ENCODE peak calls at places on chromosomes 12 and 14, in six cellular contexts. Q, B, F, S, P and U are unnamed samples.

GRCh38 chr12:42299392-42300308 is 26.2 kb downstream of the ZCRB1 start:
- DNase-seq in Q (peak; percentile 35), B (no peak), F (no peak), S (peak; percentile 97), P (no peak), U (no peak)

GRCh38 chr12:116420476-116420875 is 138.7 kb upstream of the MAP1LC3B2 start:
- DNase-seq in Q (no peak), B (no peak), F (no peak), S (no peak), P (no peak), U (no peak)

GRCh38 chr14:95260537-95261440 is 58.9 kb downstream of the CLMN start:
- DNase-seq in Q (peak; percentile 17), B (no peak), F (no peak), S (no peak), P (no peak), U (no peak)

GRCh38 chr14:56751471-56751870 is 58.8 kb downstream of the OTX2 start:
- DNase-seq in Q (no peak), B (no peak), F (no peak), S (no peak), P (peak; percentile 21), U (no peak)

GRCh38 chr12:109736552-109737108 is 23.0 kb downstream of the FAM222A start:
- DNase-seq in Q (peak; percentile 68), B (peak; percentile 34), F (peak; percentile 87), S (no peak), P (no peak), U (no peak)

GRCh38 chr12:27861428-27862167 is 81.6 kb upstream of the MANSC4 start:
- DNase-seq in Q (peak; percentile 18), B (no peak), F (no peak), S (peak; percentile 67), P (no peak), U (no peak)

GRCh38 chr12:119274636-119275065 is 59.9 kb upstream of the CCDC60 start:
- DNase-seq in Q (no peak), B (no peak), F (peak; percentile 26), S (no peak), P (no peak), U (peak; percentile 52)

GRCh38 chr14:72745546-72745945 is 148.4 kb downstream of the DPF3 start:
- DNase-seq in Q (no peak), B (no peak), F (no peak), S (no peak), P (peak; percentile 15), U (peak; percentile 7)

GRCh38 chr12:49339464-49339861 is 2.5 kb upstream of the C1QL4 start:
- DNase-seq in Q (no peak), B (no peak), F (peak; percentile 49), S (no peak), P (no peak), U (no peak)

GRCh38 chr12:106106892-106107291 is 31.9 kb downstream of the NUAK1 start:
- DNase-seq in Q (peak; percentile 16), B (no peak), F (no peak), S (no peak), P (no peak), U (no peak)

GRCh38 chr14:104601786-104602185 is 2.8 kb downstream of the TMEM179 start:
- DNase-seq in Q (no peak), B (no peak), F (no peak), S (no peak), P (no peak), U (no peak)

GRCh38 chr12:89247541-89247942 is 104.8 kb downstream of the DUSP6 start:
- DNase-seq in Q (no peak), B (peak; percentile 36), F (no peak), S (no peak), P (no peak), U (no peak)

GRCh38 chr14:101925152-101925551 is 39.2 kb upstream of the DYNC1H1 start:
- DNase-seq in Q (no peak), B (no peak), F (no peak), S (no peak), P (no peak), U (no peak)

GRCh38 chr12:118436002-118436724 is 59.8 kb downstream of the SUDS3 start:
- DNase-seq in Q (peak; percentile 55), B (no peak), F (peak; percentile 65), S (no peak), P (no peak), U (peak; percentile 57)

GRCh38 chr14:85634205-85634604 is 104.3 kb downstream of the FLRT2 start:
- DNase-seq in Q (peak; percentile 9), B (no peak), F (no peak), S (no peak), P (no peak), U (no peak)

GRCh38 chr12:70920251-70920851 is at the start of gene PTPRR:
- DNase-seq in Q (no peak), B (no peak), F (peak; percentile 77), S (no peak), P (no peak), U (peak; percentile 69)

GRCh38 chr14:104550849-104551728 is 28.5 kb upstream of the C14orf180 start:
- DNase-seq in Q (no peak), B (no peak), F (peak; percentile 8), S (no peak), P (peak; percentile 40), U (no peak)

GRCh38 chr12:14853966-14854365 is 10.6 kb upstream of the ART4 start:
- DNase-seq in Q (no peak), B (no peak), F (no peak), S (no peak), P (no peak), U (no peak)

GRCh38 chr12:120826335-120826734 is 77.8 kb downstream of the SPPL3 start:
- DNase-seq in Q (no peak), B (no peak), F (no peak), S (no peak), P (no peak), U (no peak)

GRCh38 chr14:97444248-97444647 is 647.1 kb downstream of the VRK1 start:
- DNase-seq in Q (no peak), B (no peak), F (no peak), S (no peak), P (no peak), U (no peak)

GRCh38 chr14:60249321-60250251 is 565 bp downstream of the PPM1A start:
- DNase-seq in Q (peak; percentile 86), B (peak; percentile 58), F (peak; percentile 79), S (no peak), P (peak; percentile 63), U (peak; percentile 81)

GRCh38 chr12:81558031-81558430 is 201.1 kb downstream of the PPFIA2 start:
- DNase-seq in Q (no peak), B (no peak), F (no peak), S (no peak), P (no peak), U (no peak)

GRCh38 chr12:108117902-108118301 is 11.2 kb upstream of the WSCD2 start:
- DNase-seq in Q (no peak), B (no peak), F (no peak), S (no peak), P (no peak), U (no peak)

GRCh38 chr12:47458273-47458672 is 247.6 kb downstream of the RPAP3 start:
- DNase-seq in Q (no peak), B (peak; percentile 73), F (no peak), S (no peak), P (peak; percentile 8), U (no peak)

GRCh38 chr12:122327494-122328385 is 61.4 kb upstream of the VPS33A start:
- DNase-seq in Q (no peak), B (no peak), F (no peak), S (no peak), P (no peak), U (no peak)

GRCh38 chr14:106872619-106873446 is 1346.5 kb downstream of the TMEM121 start:
- DNase-seq in Q (peak; percentile 90), B (peak; percentile 84), F (no peak), S (no peak), P (peak; percentile 53), U (peak; percentile 48)

GRCh38 chr12:95996034-95996658 is at the start of gene HAL:
- DNase-seq in Q (peak; percentile 97), B (peak; percentile 86), F (no peak), S (no peak), P (no peak), U (no peak)

GRCh38 chr12:74051848-74052247 is 485.8 kb upstream of the ATXN7L3B start:
- DNase-seq in Q (no peak), B (no peak), F (no peak), S (no peak), P (no peak), U (no peak)
- TF ChIP-seq MAX in Q (no peak), B (no peak), F (no peak), S (no peak), P (no peak), U (no peak)

DNA sequence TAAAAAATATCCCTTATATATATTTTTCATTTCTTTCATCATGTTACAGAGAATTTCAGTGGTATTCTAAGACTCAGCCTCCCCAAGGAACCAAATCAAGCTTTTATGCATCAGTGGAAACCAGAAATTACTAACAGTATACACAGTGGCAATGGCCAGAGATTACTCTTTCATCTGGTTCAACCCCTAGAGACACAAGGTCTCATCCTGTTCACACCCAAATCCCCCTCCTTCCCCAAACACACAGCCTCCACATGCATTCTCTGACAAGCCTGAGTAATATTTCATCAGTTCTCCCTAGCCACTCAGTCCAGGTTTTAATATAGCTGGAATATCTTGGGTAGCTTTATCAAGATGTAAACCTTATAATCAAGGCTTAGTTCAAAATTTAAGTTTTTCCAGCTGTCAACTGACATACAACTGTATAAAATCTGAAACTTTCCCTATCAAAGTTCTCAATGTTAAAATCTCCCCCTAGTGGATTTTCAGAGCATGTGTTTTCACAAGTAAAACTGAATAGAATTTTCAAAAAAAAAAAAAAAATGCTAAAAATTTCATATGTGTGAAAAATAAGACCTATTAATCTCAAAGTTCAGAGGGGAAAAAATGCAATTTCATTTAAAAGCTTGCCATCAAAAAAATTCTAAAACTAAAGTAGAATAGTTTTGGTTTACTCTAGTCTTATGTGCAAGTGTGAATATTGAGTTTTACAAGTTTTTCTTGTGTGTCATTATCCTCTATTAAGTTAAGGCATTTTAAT is 10.5 kb upstream of the SSTR1 start:
- DNase-seq in Q (no peak), B (no peak), F (no peak), S (no peak), P (no peak), U (no peak)
- TF ChIP-seq CTCF in Q (no peak), B (peak; percentile 29), F (no peak), S (no peak), P (peak; percentile 47), U (no peak)

DNA sequence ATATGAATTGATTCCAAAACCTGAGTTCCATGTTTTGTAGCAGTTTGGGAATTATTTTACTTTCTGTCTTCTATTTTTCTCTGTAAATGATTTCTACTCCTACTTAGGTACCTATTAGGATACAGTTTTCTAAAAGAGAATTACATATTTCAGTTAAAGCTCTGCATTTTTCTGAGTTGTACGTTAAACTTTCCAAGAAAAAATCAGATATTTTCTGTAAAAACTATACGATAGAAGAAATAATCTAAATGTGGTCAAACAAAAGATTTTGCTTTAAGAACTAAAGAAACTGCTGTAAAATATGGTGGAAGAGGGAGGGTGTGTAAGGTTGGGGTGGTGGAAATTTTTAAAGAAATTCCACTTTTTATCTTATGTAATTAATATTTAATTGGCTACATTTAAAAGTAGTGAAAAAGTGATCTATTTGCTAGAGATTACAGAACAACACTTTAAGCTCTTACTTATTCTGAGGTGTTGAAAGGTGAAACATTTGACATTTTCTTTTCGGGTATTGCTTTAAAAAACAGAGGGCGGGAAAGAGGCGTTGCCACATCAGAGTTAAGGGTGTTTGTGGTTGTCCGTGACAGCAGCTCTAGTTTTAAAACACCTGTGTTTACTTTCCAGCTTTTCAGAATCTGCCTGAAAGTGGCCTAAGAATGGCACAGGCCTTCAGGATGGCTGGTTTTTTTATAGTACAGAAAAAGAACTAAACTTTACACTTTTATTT is 187.3 kb downstream of the MIPOL1 start:
- DNase-seq in Q (no peak), B (peak; percentile 82), F (no peak), S (no peak), P (no peak), U (no peak)
- TF ChIP-seq MAX in Q (no peak), B (peak; percentile 52), F (no peak), S (no peak), P (no peak), U (no peak)

GRCh38 chr14:49853158-49853477 is 530 bp upstream of the NEMF start:
- DNase-seq in Q (no peak), B (no peak), F (no peak), S (no peak), P (no peak), U (no peak)
- TF ChIP-seq CTCF in Q (no peak), B (no peak), F (no peak), S (no peak), P (no peak), U (no peak)